ENCODE peak calls at places on chromosomes 13 and 19, in eight cellular contexts. M is NK-92 treated with Interleukin-12 subunit alpha and Interleukin-12 subunit beta, amount 100 ng/mL, for 24 hours; C is CD4-positive, alpha-beta T cell; K is BJ; X is memory B cell; W is AG10803; U is stimulated activated naive B cell treated with anti-CD40 and anti-IgM and Interleukin-4, amounts not matched to agents 10 μg/mL and 1 μg/mL and 100 μg/mL, for 72 hours; H is T-helper 2 cell. D is an unnamed sample.

GRCh38 chr13:95643009-95643408 is 1.5 kb downstream of the DZIP1 start:
- DNase-seq in C (no peak), H (no peak), W (no peak), M (no peak), U (no peak), K (no peak), X (no peak), D (no peak)

GRCh38 chr19:29260477-29261317 is 47.7 kb upstream of the UQCRFS1 start:
- DNase-seq in X (no peak), M (no peak), C (no peak), U (no peak), H (no peak), K (no peak), W (peak), D (peak)

GRCh38 chr13:23671902-23672301 is 101.7 kb downstream of the TNFRSF19 start:
- DNase-seq in X (no peak), U (no peak), C (no peak), W (peak), H (no peak), K (no peak), M (no peak), D (no peak)

GRCh38 chr13:46844431-46844830 is 47.5 kb upstream of the ESD start:
- DNase-seq in K (no peak), M (no peak), C (no peak), H (no peak), X (no peak), U (no peak), W (no peak), D (no peak)

GRCh38 chr19:15623711-15624318 is 8.8 kb downstream of the CYP4F8 start:
- DNase-seq in X (no peak), M (no peak), K (no peak), W (no peak), C (no peak), H (no peak), U (no peak), D (no peak)

GRCh38 chr19:14512420-14512961 is 5.7 kb downstream of the DNAJB1 start:
- DNase-seq in M (no peak), W (no peak), K (no peak), X (no peak), H (no peak), C (no peak), U (no peak), D (no peak)

GRCh38 chr13:110625771-110626321 is 10.5 kb downstream of the NAXD start:
- DNase-seq in C (no peak), M (no peak), H (no peak), U (no peak), K (no peak), X (no peak), W (no peak), D (no peak)

GRCh38 chr13:90545070-90545840 is 802.2 kb upstream of the MIR17HG start:
- DNase-seq in W (no peak), X (no peak), M (no peak), U (no peak), K (no peak), C (no peak), H (no peak), D (no peak)

GRCh38 chr19:4069331-4069959 is 2.7 kb upstream of the ZBTB7A start:
- DNase-seq in H (no peak), C (no peak), U (no peak), M (no peak), K (no peak), X (no peak), W (no peak), D (no peak)

GRCh38 chr19:14369399-14370168 is 11.7 kb upstream of the ADGRE5 start:
- DNase-seq in C (peak), H (peak), U (peak), K (no peak), W (peak), X (peak), M (peak), D (no peak)

GRCh38 chr13:90154311-90154960 is 1193.1 kb upstream of the MIR17HG start:
- DNase-seq in W (no peak), M (no peak), H (no peak), U (no peak), K (no peak), X (no peak), C (no peak), D (no peak)

GRCh38 chr19:3607398-3608078 is 863 bp upstream of the TBXA2R start:
- DNase-seq in H (no peak), X (no peak), U (no peak), M (no peak), K (no peak), C (no peak), W (peak), D (no peak)

GRCh38 chr19:384801-385169 is 24.2 kb downstream of the C2CD4C start:
- DNase-seq in C (no peak), M (no peak), H (no peak), K (no peak), U (no peak), X (no peak), W (no peak), D (no peak)

GRCh38 chr19:34985249-34986022 is 14.7 kb upstream of the GRAMD1A start:
- DNase-seq in W (peak), U (no peak), X (no peak), H (no peak), M (no peak), K (no peak), C (no peak), D (no peak)

GRCh38 chr19:39046037-39046821 is 13.9 kb upstream of the FBXO27 start:
- DNase-seq in W (no peak), H (no peak), X (no peak), M (no peak), C (no peak), U (no peak), K (no peak), D (no peak)

GRCh38 chr13:51230473-51231105 is 8.4 kb downstream of the FAM124A start:
- DNase-seq in U (no peak), C (no peak), K (no peak), X (no peak), H (no peak), M (no peak), W (peak), D (peak)

GRCh38 chr19:3132971-3133792 is 2.7 kb upstream of the GNA15 start:
- DNase-seq in C (peak), W (peak), U (peak), X (peak), M (peak), H (peak), K (peak), D (peak)

GRCh38 chr19:17281391-17282304 is at the start of gene ANKLE1:
- DNase-seq in W (no peak), K (no peak), X (no peak), U (peak), C (peak), M (no peak), H (no peak), D (no peak)

GRCh38 chr19:35843676-35844481 is 8.4 kb downstream of the NPHS1 start:
- DNase-seq in M (no peak), U (no peak), K (no peak), W (no peak), H (no peak), C (no peak), X (no peak), D (no peak)

GRCh38 chr13:35475960-35476943 is at the start of gene MAB21L1:
- DNase-seq in X (no peak), U (no peak), M (no peak), H (no peak), C (no peak), K (peak), W (peak), D (peak)

GRCh38 chr13:106407338-106407737 is 128.1 kb downstream of the EFNB2 start:
- DNase-seq in X (no peak), H (no peak), U (no peak), M (no peak), W (no peak), C (no peak), K (no peak), D (no peak)

GRCh38 chr19:3344608-3345598 is 21.5 kb upstream of the NFIC start:
- DNase-seq in H (no peak), U (no peak), K (no peak), C (no peak), W (no peak), X (no peak), M (no peak), D (no peak)

D was measured in pons.